ENCODE peak calls at places on chromosomes 2 and 18, in six cellular contexts. P is sigmoid colon, E is prostate gland, J is transverse colon, B is HCT116, N is stomach. G is an unnamed sample.

GRCh38 chr2:127786048-127786809 is 24.7 kb downstream of the WDR33 start:
- DNase-seq in P (no peak), E (no peak), J (no peak), B (no peak), N (no peak), G (no peak)

GRCh38 chr18:14944838-14945237 is 196.9 kb downstream of the ANKRD30B start:
- DNase-seq in P (no peak), E (no peak), J (no peak), B (no peak), N (no peak), G (peak; percentile 40)

GRCh38 chr2:20665261-20666113 is 1.5 kb upstream of the GDF7 start:
- DNase-seq in P (no peak), E (no peak), J (no peak), B (no peak), N (no peak), G (no peak)

GRCh38 chr2:24538720-24539119 is 47.7 kb downstream of the NCOA1 start:
- DNase-seq in P (no peak), E (no peak), J (no peak), B (no peak), N (no peak), G (no peak)

GRCh38 chr18:1466035-1466434 is 561.4 kb downstream of the ADCYAP1 start:
- DNase-seq in P (no peak), E (no peak), J (no peak), B (no peak), N (no peak), G (no peak)

GRCh38 chr18:75207298-75208054 is 1.5 kb downstream of the PTGR3 start:
- DNase-seq in P (no peak), E (no peak), J (peak; percentile 47), B (no peak), N (no peak), G (peak; percentile 84)

GRCh38 chr18:21112140-21112473 is 494 bp upstream of the ROCK1 start:
- DNase-seq in P (no peak), E (no peak), J (no peak), B (no peak), N (no peak), G (no peak)

GRCh38 chr2:112996635-112997034 is 8.6 kb upstream of the IL36A start:
- DNase-seq in P (no peak), E (no peak), J (peak; percentile 16), B (no peak), N (no peak), G (peak; percentile 75)

GRCh38 chr2:38178142-38178541 is 102.2 kb upstream of the CYP1B1 start:
- DNase-seq in P (peak; percentile 70), E (no peak), J (no peak), B (no peak), N (no peak), G (no peak)

GRCh38 chr2:33158482-33159003 is 211.8 kb downstream of the LTBP1 start:
- DNase-seq in P (no peak), E (no peak), J (no peak), B (no peak), N (no peak), G (no peak)

GRCh38 chr2:208065476-208065875 is 40.1 kb upstream of the PLEKHM3 start:
- DNase-seq in P (no peak), E (no peak), J (no peak), B (no peak), N (no peak), G (no peak)

GRCh38 chr2:103268841-103269498 is 507.1 kb downstream of the TMEM182 start:
- DNase-seq in P (no peak), E (no peak), J (peak; percentile 13), B (no peak), N (no peak), G (no peak)

GRCh38 chr2:85976106-85976920 is 87.5 kb upstream of the ST3GAL5 start:
- DNase-seq in P (peak; percentile 47), E (no peak), J (no peak), B (no peak), N (peak; percentile 31), G (no peak)

GRCh38 chr2:40412456-40412855 is 39.4 kb downstream of the SLC8A1 start:
- DNase-seq in P (no peak), E (no peak), J (no peak), B (peak; percentile 16), N (no peak), G (no peak)

GRCh38 chr2:239792649-239793010 is 232.5 kb downstream of the NDUFA10 start:
- DNase-seq in P (no peak), E (no peak), J (peak; percentile 2), B (no peak), N (peak; percentile 13), G (no peak)

GRCh38 chr2:27781496-27781895 is 10.0 kb downstream of the MRPL33 start:
- DNase-seq in P (no peak), E (peak; percentile 48), J (no peak), B (no peak), N (no peak), G (no peak)

GRCh38 chr2:137966043-137966442 is 1.8 kb downstream of the HNMT start:
- DNase-seq in P (no peak), E (no peak), J (no peak), B (no peak), N (no peak), G (no peak)

GRCh38 chr2:72162574-72162973 is 14.9 kb upstream of the CYP26B1 start:
- DNase-seq in P (no peak), E (no peak), J (no peak), B (no peak), N (no peak), G (peak; percentile 11)

GRCh38 chr18:55121397-55122170 is 162.3 kb upstream of the CCDC68 start:
- DNase-seq in P (no peak), E (no peak), J (no peak), B (no peak), N (no peak), G (no peak)

GRCh38 chr2:151394509-151394908 is 15.2 kb upstream of the RIF1 start:
- DNase-seq in P (no peak), E (no peak), J (no peak), B (no peak), N (no peak), G (no peak)

GRCh38 chr2:94984964-94985575 is 40.4 kb upstream of the MAL start:
- DNase-seq in P (no peak), E (no peak), J (no peak), B (no peak), N (no peak), G (peak; percentile 85)

GRCh38 chr2:107657049-107657448 is 169.6 kb upstream of the RGPD4 start:
- DNase-seq in P (no peak), E (no peak), J (no peak), B (no peak), N (no peak), G (no peak)

GRCh38 chr2:120707816-120708215 is 27.9 kb upstream of the GLI2 start:
- DNase-seq in P (no peak), E (no peak), J (no peak), B (no peak), N (no peak), G (no peak)

GRCh38 chr18:23133860-23134779 is 1.2 kb upstream of the CABLES1 start:
- DNase-seq in P (no peak), E (peak; percentile 38), J (peak; percentile 69), B (peak; percentile 53), N (peak; percentile 75), G (no peak)
- TF ChIP-seq POLR2A in P (no peak), E (no peak), J (no peak), B (peak; percentile 95), N (no peak), G (no peak)

DNA sequence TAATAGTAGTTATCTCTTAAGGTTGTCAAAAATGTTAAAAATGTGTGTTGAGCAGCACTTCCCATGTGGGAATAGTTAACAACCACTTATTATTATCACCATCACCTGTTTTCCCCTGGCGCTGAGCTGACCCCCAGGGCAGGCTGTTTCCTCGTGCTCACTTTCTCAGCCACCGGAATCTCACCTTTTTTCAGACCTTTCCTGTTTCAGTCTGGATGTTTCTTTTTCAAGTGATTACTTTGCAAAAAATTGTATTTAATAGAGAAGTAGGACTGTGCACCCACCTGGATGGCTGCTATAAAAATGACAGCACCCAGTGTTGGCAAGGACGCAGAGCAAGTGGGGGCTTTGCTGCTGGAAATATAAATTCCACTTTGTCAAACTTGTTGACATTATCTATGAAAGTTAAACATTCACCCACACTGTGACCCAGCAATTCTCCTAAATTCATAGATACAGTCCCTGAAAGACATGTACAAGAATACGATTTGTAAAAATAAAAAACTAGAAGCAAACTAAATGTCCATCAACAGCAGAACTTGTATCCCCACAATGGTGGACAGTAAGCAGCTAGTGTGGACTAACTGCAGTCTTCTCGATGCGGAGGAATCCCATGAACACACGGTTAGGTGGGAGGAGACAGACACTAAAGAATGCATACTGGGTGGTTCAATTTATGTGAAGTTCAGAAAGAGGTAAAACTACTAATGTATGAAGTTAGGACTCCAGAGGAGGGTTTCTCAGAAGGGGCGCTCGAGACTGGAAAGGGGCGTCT is 66.5 kb downstream of the SOWAHC start:
- DNase-seq in P (no peak), E (no peak), J (no peak), B (no peak), N (no peak), G (no peak)
- TF ChIP-seq POLR2AphosphoS5 in P (no peak), E (no peak), J (no peak), B (no peak), N (no peak), G (no peak)

GRCh38 chr18:8890957-8891464 is 185.7 kb downstream of the MTCL1 start:
- DNase-seq in P (no peak), E (no peak), J (no peak), B (peak; percentile 77), N (no peak), G (no peak)
- H3K27ac ChIP-seq in P (no peak overlapping the region), E (no peak overlapping the region), J (no peak overlapping the region), B (peak overlapping the region; percentile 55), N (no peak overlapping the region), G (no peak overlapping the region)

DNA sequence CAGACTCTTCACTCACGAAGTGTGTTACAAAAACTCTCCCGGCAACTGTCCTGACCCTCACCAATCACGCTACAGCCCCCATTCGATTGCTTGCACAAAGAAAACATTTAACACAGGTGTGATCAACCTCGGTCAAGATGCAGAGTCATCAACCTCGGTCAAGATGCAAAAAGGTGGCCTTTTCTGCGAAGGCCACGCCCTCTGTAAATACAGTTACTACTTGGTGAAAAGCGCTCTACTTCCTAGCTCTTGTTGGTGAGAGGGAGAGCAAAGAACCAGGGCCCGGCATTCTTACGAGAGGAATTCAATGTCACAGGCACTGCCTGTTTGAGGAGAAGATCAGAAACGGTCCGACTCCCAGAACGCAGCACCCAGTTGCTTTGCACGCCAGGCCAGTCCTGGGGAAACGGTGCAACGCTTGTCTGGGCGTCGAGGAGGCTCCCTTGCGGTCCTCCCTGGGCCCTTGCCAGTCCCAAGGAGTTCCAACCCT is 2.0 kb downstream of the PIEZO2 start:
- DNase-seq in P (no peak), E (no peak), J (no peak), B (no peak), N (no peak), G (no peak)
- TF ChIP-seq POLR2A in P (no peak), E (no peak), J (no peak), B (no peak), N (no peak), G (no peak)